ENCODE peak calls at places on chromosomes 3 and 15, in eight cellular contexts. I is endothelial cell; K is thyroid gland; X is epithelial cell of esophagus; L is suprapubic skin; B is BJ; W is AG04449; Z is activated CD8-positive, alpha-beta T cell treated with anti-CD3 and anti-CD28 coated beads for 36 hours. T is an unnamed sample.

GRCh38 chr3:170499562-170500156 is 81.0 kb downstream of the CLDN11 start:
- DNase-seq in X (peak; percentile 68), K (no peak), I (peak; percentile 47), W (no peak), Z (peak; percentile 34), L (no peak), B (no peak), T (no peak)

GRCh38 chr3:133479895-133480669 is 80.2 kb downstream of the BFSP2 start:
- DNase-seq in B (no peak), K (no peak), W (no peak), L (no peak), Z (no peak), X (peak; percentile 75), I (no peak), T (peak; percentile 82)

GRCh38 chr15:62953496-62953895 is 89.1 kb upstream of the TPM1 start:
- DNase-seq in I (no peak), Z (no peak), W (no peak), X (no peak), B (no peak), L (no peak), K (no peak), T (no peak)

GRCh38 chr3:23324745-23325144 is 121.6 kb downstream of the UBE2E2 start:
- DNase-seq in I (no peak), B (peak; percentile 12), K (no peak), Z (no peak), X (peak; percentile 27), L (no peak), W (no peak), T (peak; percentile 24)

GRCh38 chr3:126672741-126673140 is 17.8 kb upstream of the TXNRD3 start:
- DNase-seq in X (no peak), W (no peak), L (no peak), K (no peak), Z (no peak), B (no peak), I (no peak), T (no peak)

GRCh38 chr3:175651716-175652115 is 792.6 kb downstream of the NAALADL2 start:
- DNase-seq in B (no peak), K (no peak), I (no peak), L (no peak), Z (no peak), W (no peak), X (no peak), T (no peak)

GRCh38 chr15:47300035-47300434 is 417.3 kb upstream of the SEMA6D start:
- DNase-seq in I (no peak), W (no peak), X (peak; percentile 6), B (no peak), K (peak; percentile 68), L (no peak), Z (no peak), T (no peak)

GRCh38 chr15:68578175-68578959 is 426 bp upstream of the CORO2B start:
- DNase-seq in B (no peak), L (peak; percentile 86), X (peak; percentile 36), I (peak; percentile 75), W (no peak), Z (peak; percentile 28), K (peak; percentile 79), T (no peak)

GRCh38 chr3:38173834-38174418 is 8.6 kb downstream of the OXSR1 start:
- DNase-seq in Z (no peak), W (no peak), L (no peak), X (no peak), I (no peak), K (no peak), B (no peak), T (no peak)

GRCh38 chr3:159583662-159584061 is 405.0 kb upstream of the IL12A start:
- DNase-seq in K (no peak), B (no peak), X (no peak), Z (no peak), L (no peak), W (peak; percentile 28), I (no peak), T (no peak)

GRCh38 chr3:46666471-46666845 is 27.0 kb downstream of the ALS2CL start:
- DNase-seq in X (no peak), K (peak; percentile 49), I (no peak), W (no peak), L (peak; percentile 44), B (no peak), Z (no peak), T (no peak)

GRCh38 chr15:89749951-89750559 is 994 bp downstream of the MESP1 start:
- DNase-seq in K (peak; percentile 77), X (no peak), L (no peak), W (no peak), B (no peak), I (no peak), Z (peak; percentile 21), T (no peak)

GRCh38 chr3:140941090-140941433 is 574 bp upstream of the SLC25A36 start:
- DNase-seq in L (no peak), W (no peak), B (no peak), K (no peak), I (no peak), Z (no peak), X (no peak), T (no peak)

GRCh38 chr3:194111336-194111735 is 24.6 kb upstream of the HES1 start:
- DNase-seq in I (no peak), B (no peak), K (no peak), X (no peak), L (no peak), W (no peak), Z (no peak), T (no peak)

GRCh38 chr3:45491344-45491743 is 103.0 kb downstream of the LARS2 start:
- DNase-seq in I (no peak), B (no peak), X (peak; percentile 90), W (no peak), K (no peak), Z (peak; percentile 54), L (no peak), T (no peak)

GRCh38 chr3:61725851-61726333 is 164.5 kb downstream of the PTPRG start:
- DNase-seq in W (peak; percentile 9), I (no peak), B (no peak), X (peak; percentile 37), K (no peak), Z (no peak), L (no peak), T (peak; percentile 76)

GRCh38 chr3:66110840-66111239 is 72.1 kb upstream of the MAGI1 start:
- DNase-seq in W (no peak), I (peak; percentile 61), X (peak; percentile 29), K (peak; percentile 84), L (peak; percentile 62), B (no peak), Z (no peak), T (no peak)

GRCh38 chr15:70111203-70112017 is 13.7 kb upstream of the TLE3 start:
- DNase-seq in L (no peak), W (no peak), I (peak; percentile 73), Z (no peak), B (no peak), X (peak; percentile 74), K (peak; percentile 86), T (peak; percentile 66)

GRCh38 chr15:43218908-43219706 is 1.7 kb downstream of the EPB42 start:
- DNase-seq in W (no peak), K (no peak), B (no peak), I (peak; percentile 59), X (peak; percentile 95), L (peak; percentile 55), Z (peak; percentile 41), T (no peak)

GRCh38 chr15:80572337-80572736 is 122.8 kb upstream of the ABHD17C start:
- DNase-seq in X (no peak), Z (no peak), L (no peak), I (no peak), W (no peak), B (no peak), K (no peak), T (no peak)

GRCh38 chr3:157921767-157922166 is 184.5 kb downstream of the SHOX2 start:
- DNase-seq in B (no peak), K (no peak), I (no peak), L (no peak), X (no peak), Z (no peak), W (no peak), T (no peak)

GRCh38 chr3:141303481-141304223 is 64.7 kb upstream of the ZBTB38 start:
- DNase-seq in B (peak; percentile 44), I (peak; percentile 69), X (peak; percentile 83), Z (peak; percentile 74), L (no peak), K (peak; percentile 48), W (peak; percentile 41), T (peak; percentile 35)

GRCh38 chr3:136772709-136773108 is 20.5 kb upstream of the STAG1 start:
- DNase-seq in W (no peak), Z (no peak), B (no peak), X (peak; percentile 54), I (no peak), K (no peak), L (no peak), T (no peak)

DNA sequence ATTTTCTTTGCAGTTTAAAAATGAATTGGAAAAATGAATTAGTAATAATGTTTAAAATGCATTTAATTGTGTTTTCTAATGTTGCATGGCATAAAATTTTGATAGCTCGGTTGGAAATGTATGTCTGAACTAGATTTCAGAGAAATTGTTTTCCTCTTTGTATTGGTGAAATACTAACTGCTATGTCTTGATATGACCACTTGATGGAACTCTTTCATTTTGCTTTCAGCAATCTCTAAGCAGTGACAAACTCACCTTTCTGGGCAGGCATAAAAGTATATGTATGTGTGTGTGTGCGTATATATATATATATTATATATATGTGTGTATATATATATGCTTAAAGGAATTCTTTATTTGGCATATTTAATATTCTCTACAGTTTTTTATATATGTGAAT is 239.3 kb upstream of the ZNF717 start:
- DNase-seq in W (no peak), L (no peak), B (no peak), X (peak; percentile 62), K (no peak), Z (no peak), I (no peak), T (no peak)
- TF ChIP-seq CTCF in W (peak; percentile 34), L (peak; percentile 32), B (peak; percentile 33), X (peak; percentile 59), K (peak; percentile 12), Z (no peak), I (peak; percentile 62), T (peak; percentile 58)

DNA sequence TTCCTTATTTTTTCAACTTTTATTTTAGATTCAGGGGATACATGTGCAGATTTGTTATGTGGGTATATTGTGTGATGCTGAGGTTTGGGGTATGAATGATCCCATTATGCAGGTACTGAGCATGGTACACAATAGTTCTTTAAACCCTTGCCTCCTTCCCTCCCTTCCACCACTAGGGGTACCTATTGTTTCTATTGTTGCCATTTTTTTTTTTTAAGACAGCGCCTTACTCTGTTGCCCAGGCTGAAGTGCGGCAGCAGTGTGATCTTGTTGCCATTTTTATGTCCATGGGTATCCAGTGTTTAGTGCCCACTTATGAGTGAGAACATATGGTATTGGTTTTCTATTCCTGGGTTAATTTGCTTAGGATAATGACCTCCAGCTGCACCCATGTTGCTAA is 117.3 kb upstream of the FAM3D start:
- DNase-seq in L (no peak), I (no peak), Z (no peak), X (no peak), W (no peak), K (no peak), B (no peak), T (no peak)
- TF ChIP-seq CTCF in L (no peak), I (no peak), Z (no peak), X (no peak), W (no peak), K (no peak), B (no peak), T (no peak)

GRCh38 chr15:91099616-91100560 is at the start of gene SV2B:
- DNase-seq in W (no peak), I (peak; percentile 53), B (no peak), K (peak; percentile 7), Z (peak; percentile 69), L (peak; percentile 79), X (peak; percentile 54), T (no peak)
- TF ChIP-seq CTCF in W (no peak), I (no peak), B (peak; percentile 21), K (no peak), Z (peak; percentile 39), L (peak; percentile 6), X (no peak), T (peak; percentile 25)

GRCh38 chr3:55899887-55900286 is 412.8 kb upstream of the WNT5A start:
- DNase-seq in I (peak; percentile 19), L (no peak), Z (no peak), X (no peak), K (peak; percentile 57), W (no peak), B (no peak), T (no peak)
- TF ChIP-seq CTCF in I (peak; percentile 41), L (no peak), Z (no peak), X (peak; percentile 23), K (peak; percentile 46), W (peak; percentile 19), B (peak; percentile 31), T (peak; percentile 11)